ENCODE peak calls at places on chromosome 16, in four cellular contexts. E is GM03348, L is H9, F is hepatic stellate cell. S is an unnamed sample.

GRCh38 chr16:67456383-67457140 is 24.4 kb downstream of the ATP6V0D1 start:
- DNase-seq in F (peak), E (peak), L (no peak), S (no peak)

GRCh38 chr16:66976746-66977145 is 11.6 kb upstream of the CES4A start:
- DNase-seq in E (no peak), F (no peak), L (no peak), S (no peak)

GRCh38 chr16:30748634-30749445 is 615 bp downstream of the PHKG2 start:
- DNase-seq in L (peak), E (peak), F (peak), S (peak)

GRCh38 chr16:11315499-11315898 is 29.8 kb upstream of the RMI2 start:
- DNase-seq in F (no peak), E (no peak), L (peak), S (no peak)

GRCh38 chr16:50293041-50293783 is 26.9 kb downstream of the ADCY7 start:
- DNase-seq in L (no peak), E (no peak), F (no peak), S (no peak)

GRCh38 chr16:1572664-1573063 is 39.2 kb downstream of the TMEM204 start:
- DNase-seq in E (no peak), F (no peak), L (no peak), S (no peak)

GRCh38 chr16:11429823-11430222 is 84.6 kb downstream of the RMI2 start:
- DNase-seq in L (no peak), E (no peak), F (no peak), S (no peak)

GRCh38 chr16:72989203-72989991 is 58.5 kb downstream of the ZFHX3 start:
- DNase-seq in E (peak), F (peak), L (no peak), S (no peak)

GRCh38 chr16:22214893-22215292 is 8.8 kb downstream of the EEF2K start:
- DNase-seq in F (no peak), E (no peak), L (no peak), S (no peak)

GRCh38 chr16:4381072-4381934 is 9.7 kb downstream of the VASN start:
- DNase-seq in F (no peak), E (no peak), L (no peak), S (no peak)

GRCh38 chr16:89024546-89024945 is 47.5 kb upstream of the CBFA2T3 start:
- DNase-seq in L (no peak), F (no peak), E (no peak), S (no peak)

GRCh38 chr16:72596373-72596772 is 424.4 kb upstream of the PMFBP1 start:
- DNase-seq in F (no peak), E (no peak), L (no peak), S (no peak)

GRCh38 chr16:78297066-78297666 is 197.7 kb downstream of the WWOX start:
- DNase-seq in E (no peak), L (no peak), F (no peak), S (no peak)

GRCh38 chr16:55471448-55472097 is 7.4 kb upstream of the MMP2 start:
- DNase-seq in L (no peak), E (peak), F (peak), S (no peak)

GRCh38 chr16:59154295-59154694 is 420.2 kb upstream of the GOT2 start:
- DNase-seq in L (no peak), F (no peak), E (no peak), S (no peak)

GRCh38 chr16:12091569-12092346 is 115.2 kb downstream of the SNX29 start:
- DNase-seq in F (no peak), E (no peak), L (no peak), S (no peak)

GRCh38 chr16:22727285-22728166 is 86.4 kb upstream of the HS3ST2 start:
- DNase-seq in E (no peak), F (no peak), L (no peak), S (no peak)

GRCh38 chr16:77043076-77043475 is 147.9 kb upstream of the MON1B start:
- DNase-seq in L (no peak), E (no peak), F (no peak), S (no peak)

GRCh38 chr16:52446076-52446475 is 100.9 kb downstream of the TOX3 start:
- DNase-seq in E (no peak), L (no peak), F (no peak), S (no peak)

GRCh38 chr16:66476328-66477027 is 49.4 kb downstream of the BEAN1 start:
- DNase-seq in E (no peak), L (peak), F (no peak), S (no peak)

GRCh38 chr16:66539628-66540469 is 10.1 kb downstream of the TK2 start:
- DNase-seq in F (no peak), L (no peak), E (no peak), S (no peak)